ENCODE peak calls at places on chromosome 12, in six cellular contexts. One of them, this sample, is unnamed.

GRCh38 chr12:6606331-6607131 is 648 bp downstream of the CHD4 start:
- DNase-seq in HepG2: peak
- DNase-seq in stomach: peak
- DNase-seq in GM12878: no peak
- DNase-seq in suprapubic skin: no peak
- DNase-seq in esophagus muscularis mucosa: no peak
- DNase-seq in this sample: peak

GRCh38 chr12:54426690-54427089 is 7.6 kb upstream of the ITGA5 start:
- DNase-seq in esophagus muscularis mucosa: no peak
- DNase-seq in stomach: no peak
- DNase-seq in GM12878: no peak
- DNase-seq in HepG2: no peak
- DNase-seq in suprapubic skin: no peak
- DNase-seq in this sample: no peak

GRCh38 chr12:58809064-58809607 is 111.2 kb downstream of the LRIG3 start:
- DNase-seq in GM12878: no peak
- DNase-seq in stomach: no peak
- DNase-seq in esophagus muscularis mucosa: no peak
- DNase-seq in suprapubic skin: no peak
- DNase-seq in HepG2: no peak
- DNase-seq in this sample: no peak

GRCh38 chr12:64892561-64892960 is 68.1 kb downstream of the TBC1D30 start:
- DNase-seq in GM12878: no peak
- DNase-seq in stomach: no peak
- DNase-seq in suprapubic skin: no peak
- DNase-seq in HepG2: no peak
- DNase-seq in esophagus muscularis mucosa: no peak
- DNase-seq in this sample: no peak

GRCh38 chr12:121388421-121388981 is 11.4 kb upstream of the RNF34 start:
- DNase-seq in HepG2: peak
- DNase-seq in esophagus muscularis mucosa: no peak
- DNase-seq in stomach: no peak
- DNase-seq in GM12878: no peak
- DNase-seq in suprapubic skin: no peak
- DNase-seq in this sample: no peak

GRCh38 chr12:6089041-6089823 is 35.2 kb downstream of the VWF start:
- DNase-seq in stomach: no peak
- DNase-seq in HepG2: peak
- DNase-seq in GM12878: no peak
- DNase-seq in suprapubic skin: peak
- DNase-seq in esophagus muscularis mucosa: no peak
- DNase-seq in this sample: peak

GRCh38 chr12:50397122-50397650 is 777 bp upstream of the FAM186A start:
- DNase-seq in stomach: no peak
- DNase-seq in HepG2: no peak
- DNase-seq in GM12878: no peak
- DNase-seq in suprapubic skin: peak
- DNase-seq in esophagus muscularis mucosa: no peak
- DNase-seq in this sample: no peak

GRCh38 chr12:55922126-55922525 is 5.6 kb downstream of the PYM1 start:
- DNase-seq in suprapubic skin: no peak
- DNase-seq in esophagus muscularis mucosa: no peak
- DNase-seq in HepG2: no peak
- DNase-seq in stomach: no peak
- DNase-seq in GM12878: no peak
- DNase-seq in this sample: no peak

GRCh38 chr12:52215587-52216031 is 17.4 kb upstream of the KRT7 start:
- DNase-seq in esophagus muscularis mucosa: no peak
- DNase-seq in suprapubic skin: no peak
- DNase-seq in GM12878: no peak
- DNase-seq in stomach: no peak
- DNase-seq in HepG2: peak
- DNase-seq in this sample: no peak

GRCh38 chr12:72547593-72547992 is 275.4 kb downstream of the TRHDE start:
- DNase-seq in GM12878: no peak
- DNase-seq in esophagus muscularis mucosa: no peak
- DNase-seq in HepG2: no peak
- DNase-seq in suprapubic skin: no peak
- DNase-seq in stomach: no peak
- DNase-seq in this sample: no peak

GRCh38 chr12:80001562-80001961 is 66.7 kb upstream of the PPP1R12A start:
- DNase-seq in esophagus muscularis mucosa: no peak
- DNase-seq in HepG2: no peak
- DNase-seq in suprapubic skin: no peak
- DNase-seq in stomach: no peak
- DNase-seq in GM12878: no peak
- DNase-seq in this sample: no peak

GRCh38 chr12:115456946-115457689 is 773.1 kb upstream of the TBX3 start:
- DNase-seq in suprapubic skin: no peak
- DNase-seq in stomach: no peak
- DNase-seq in esophagus muscularis mucosa: no peak
- DNase-seq in GM12878: no peak
- DNase-seq in HepG2: peak
- DNase-seq in this sample: no peak

GRCh38 chr12:110546339-110546738 is 36.8 kb downstream of the PPTC7 start:
- DNase-seq in GM12878: no peak
- DNase-seq in HepG2: no peak
- DNase-seq in suprapubic skin: no peak
- DNase-seq in esophagus muscularis mucosa: no peak
- DNase-seq in stomach: no peak
- DNase-seq in this sample: no peak

GRCh38 chr12:22230280-22230794 is 104.2 kb downstream of the ST8SIA1 start:
- DNase-seq in esophagus muscularis mucosa: no peak
- DNase-seq in stomach: no peak
- DNase-seq in GM12878: no peak
- DNase-seq in suprapubic skin: no peak
- DNase-seq in HepG2: no peak
- DNase-seq in this sample: no peak

GRCh38 chr12:101733166-101733565 is 6.1 kb downstream of the SYCP3 start:
- DNase-seq in esophagus muscularis mucosa: no peak
- DNase-seq in stomach: no peak
- DNase-seq in suprapubic skin: no peak
- DNase-seq in GM12878: no peak
- DNase-seq in HepG2: no peak
- DNase-seq in this sample: no peak

GRCh38 chr12:9130244-9130643 is 14.5 kb upstream of the A2M start:
- DNase-seq in GM12878: no peak
- DNase-seq in stomach: no peak
- DNase-seq in HepG2: no peak
- DNase-seq in suprapubic skin: no peak
- DNase-seq in esophagus muscularis mucosa: no peak
- DNase-seq in this sample: no peak

GRCh38 chr12:119668315-119668651 is 350 bp downstream of the PRKAB1 start:
- DNase-seq in GM12878: no peak
- DNase-seq in esophagus muscularis mucosa: no peak
- DNase-seq in stomach: no peak
- DNase-seq in HepG2: no peak
- DNase-seq in suprapubic skin: no peak
- DNase-seq in this sample: no peak

GRCh38 chr12:114006482-114007425 is 40.6 kb upstream of the RBM19 start:
- DNase-seq in HepG2: no peak
- DNase-seq in esophagus muscularis mucosa: no peak
- DNase-seq in suprapubic skin: no peak
- DNase-seq in stomach: no peak
- DNase-seq in GM12878: no peak
- DNase-seq in this sample: no peak

GRCh38 chr12:80937391-80938238 is at the start of gene LIN7A:
- DNase-seq in GM12878: no peak
- DNase-seq in suprapubic skin: no peak
- DNase-seq in HepG2: peak
- DNase-seq in stomach: peak
- DNase-seq in esophagus muscularis mucosa: no peak
- DNase-seq in this sample: peak

GRCh38 chr12:83389237-83389996 is 702.7 kb downstream of the TMTC2 start:
- DNase-seq in stomach: no peak
- DNase-seq in GM12878: no peak
- DNase-seq in HepG2: no peak
- DNase-seq in suprapubic skin: no peak
- DNase-seq in esophagus muscularis mucosa: no peak
- DNase-seq in this sample: peak

GRCh38 chr12:104105461-104105860 is 32.5 kb downstream of the NFYB start:
- DNase-seq in suprapubic skin: no peak
- DNase-seq in GM12878: no peak
- DNase-seq in esophagus muscularis mucosa: no peak
- DNase-seq in HepG2: no peak
- DNase-seq in stomach: no peak
- DNase-seq in this sample: no peak

GRCh38 chr12:124026755-124027745 is 54.0 kb downstream of the ZNF664 start:
- DNase-seq in GM12878: no peak
- DNase-seq in suprapubic skin: no peak
- DNase-seq in esophagus muscularis mucosa: no peak
- DNase-seq in HepG2: no peak
- DNase-seq in stomach: no peak
- DNase-seq in this sample: no peak

GRCh38 chr12:120077260-120077659 is 39.3 kb downstream of the RAB35 start:
- DNase-seq in esophagus muscularis mucosa: no peak
- DNase-seq in HepG2: no peak
- DNase-seq in GM12878: no peak
- DNase-seq in stomach: no peak
- DNase-seq in suprapubic skin: no peak
- DNase-seq in this sample: no peak

GRCh38 chr12:6684609-6685008 is 4.6 kb downstream of the ZNF384 start:
- DNase-seq in suprapubic skin: no peak
- DNase-seq in esophagus muscularis mucosa: no peak
- DNase-seq in stomach: no peak
- DNase-seq in HepG2: peak
- DNase-seq in GM12878: no peak
- DNase-seq in this sample: no peak

GRCh38 chr12:116808113-116808786 is 70.1 kb downstream of the RNFT2 start:
- DNase-seq in suprapubic skin: no peak
- DNase-seq in HepG2: no peak
- DNase-seq in GM12878: no peak
- DNase-seq in stomach: no peak
- DNase-seq in esophagus muscularis mucosa: no peak
- DNase-seq in this sample: no peak

DNA sequence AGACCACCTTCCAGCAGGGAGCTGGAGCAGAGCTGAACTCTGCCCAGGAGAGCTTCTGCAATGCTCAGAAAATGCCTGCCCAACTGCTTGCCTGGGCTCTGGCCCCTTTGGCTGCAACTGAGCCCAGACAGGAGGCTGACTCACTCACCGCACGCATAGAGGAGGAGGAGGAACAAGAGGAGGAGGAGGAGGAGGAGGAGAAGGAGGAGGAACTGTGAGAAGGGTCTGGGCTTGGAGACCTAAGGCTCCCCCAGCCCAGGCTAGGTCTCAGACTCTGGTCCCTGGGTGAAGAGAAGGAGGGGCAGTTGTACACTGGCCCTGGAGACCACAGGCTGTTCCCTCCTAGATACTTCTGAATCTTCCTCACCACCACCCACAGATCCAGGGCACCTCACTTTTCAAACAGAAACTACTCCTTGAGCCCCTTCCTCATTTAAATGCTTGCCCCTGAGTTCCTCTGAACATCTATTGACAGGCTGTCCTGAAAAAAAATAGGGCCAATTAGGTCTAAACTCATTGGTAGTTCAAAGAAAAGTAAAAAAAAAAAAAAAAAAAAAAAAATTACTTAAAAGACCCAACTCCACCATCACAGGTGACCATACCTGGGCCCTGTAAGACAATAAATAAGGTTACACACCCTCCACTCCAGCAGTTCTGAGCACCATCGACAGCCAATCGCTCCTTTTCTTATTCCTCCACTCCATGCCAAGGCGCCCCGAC is 707 bp downstream of the VDR start:
- DNase-seq in suprapubic skin: no peak
- DNase-seq in esophagus muscularis mucosa: no peak
- DNase-seq in HepG2: no peak
- DNase-seq in GM12878: no peak
- DNase-seq in stomach: peak
- DNase-seq in this sample: peak
- TF ChIP-seq POLR2A in suprapubic skin: no peak
- TF ChIP-seq POLR2A in esophagus muscularis mucosa: no peak
- TF ChIP-seq POLR2A in HepG2: no peak
- TF ChIP-seq POLR2A in GM12878: no peak
- TF ChIP-seq POLR2A in stomach: no peak
- TF ChIP-seq POLR2A in this sample: peak

DNA sequence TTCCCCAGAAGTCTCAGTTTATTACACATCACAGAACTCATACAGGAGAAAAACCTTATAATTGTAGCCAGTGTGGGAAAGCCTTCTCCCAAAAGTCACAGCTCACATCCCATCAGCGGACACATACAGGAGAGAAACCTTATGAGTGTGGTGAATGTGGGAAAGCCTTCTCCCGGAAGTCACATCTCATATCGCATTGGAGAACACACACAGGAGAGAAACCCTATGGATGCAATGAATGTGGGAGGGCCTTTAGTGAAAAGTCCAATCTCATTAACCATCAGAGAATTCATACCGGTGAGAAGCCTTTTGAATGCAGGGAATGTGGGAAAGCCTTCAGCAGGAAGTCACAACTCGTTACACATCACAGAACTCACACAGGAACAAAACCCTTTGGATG is 20.1 kb downstream of the ZNF84 start:
- DNase-seq in stomach: no peak
- DNase-seq in GM12878: no peak
- DNase-seq in suprapubic skin: no peak
- DNase-seq in esophagus muscularis mucosa: no peak
- DNase-seq in HepG2: no peak
- DNase-seq in this sample: no peak
- TF ChIP-seq POLR2AphosphoS5 in stomach: no peak
- TF ChIP-seq POLR2AphosphoS5 in GM12878: no peak
- TF ChIP-seq POLR2AphosphoS5 in suprapubic skin: no peak
- TF ChIP-seq POLR2AphosphoS5 in esophagus muscularis mucosa: no peak
- TF ChIP-seq POLR2AphosphoS5 in HepG2: no peak
- TF ChIP-seq POLR2AphosphoS5 in this sample: no peak

DNA sequence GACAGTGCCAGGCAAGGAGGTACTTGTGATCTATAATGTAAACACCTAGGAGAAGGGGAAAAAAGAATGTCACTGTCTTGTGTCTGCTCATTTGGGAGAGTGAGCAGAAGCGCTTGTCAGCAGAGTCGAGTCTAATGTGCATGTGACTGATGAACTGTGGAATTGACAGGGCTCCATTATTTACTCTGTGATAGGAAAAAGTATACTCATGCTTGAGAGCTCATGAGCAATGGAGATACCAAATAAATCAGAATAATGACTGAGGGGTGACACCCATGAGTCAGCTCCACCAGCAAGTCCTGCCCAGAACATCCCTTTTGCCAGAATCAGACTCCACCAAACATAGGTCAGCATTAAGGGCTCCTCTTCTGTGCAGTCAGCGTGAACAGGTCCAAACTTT is 29.3 kb upstream of the WSCD2 start:
- DNase-seq in stomach: no peak
- DNase-seq in esophagus muscularis mucosa: no peak
- DNase-seq in GM12878: no peak
- DNase-seq in suprapubic skin: no peak
- DNase-seq in HepG2: no peak
- DNase-seq in this sample: no peak
- TF ChIP-seq EP300 in stomach: no peak
- TF ChIP-seq EP300 in esophagus muscularis mucosa: no peak
- TF ChIP-seq EP300 in GM12878: no peak
- TF ChIP-seq EP300 in suprapubic skin: no peak
- TF ChIP-seq EP300 in HepG2: no peak
- TF ChIP-seq EP300 in this sample: no peak

GRCh38 chr12:12725956-12726542 is 8.9 kb downstream of the CDKN1B start:
- DNase-seq in suprapubic skin: no peak
- DNase-seq in HepG2: no peak
- DNase-seq in stomach: no peak
- DNase-seq in GM12878: no peak
- DNase-seq in esophagus muscularis mucosa: no peak
- DNase-seq in this sample: no peak
- TF ChIP-seq POLR2A in suprapubic skin: no peak
- TF ChIP-seq POLR2A in HepG2: no peak
- TF ChIP-seq POLR2A in stomach: no peak
- TF ChIP-seq POLR2A in GM12878: peak
- TF ChIP-seq POLR2A in esophagus muscularis mucosa: no peak
- TF ChIP-seq POLR2A in this sample: no peak